ENCODE peak calls at places on chromosomes 6 and 20, in four cellular contexts. One of them, this sample, is unnamed.

GRCh38 chr6:35343092-35343834 is 905 bp downstream of the PPARD start:
- DNase-seq in esophagus squamous epithelium: no peak
- DNase-seq in CD4-positive, alpha-beta T cell: no peak
- DNase-seq in upper lobe of right lung: peak; percentile 79
- DNase-seq in this sample: no peak

GRCh38 chr20:49344975-49345374 is 67.1 kb upstream of the ZNFX1 start:
- DNase-seq in esophagus squamous epithelium: no peak
- DNase-seq in CD4-positive, alpha-beta T cell: no peak
- DNase-seq in upper lobe of right lung: no peak
- DNase-seq in this sample: no peak

GRCh38 chr6:15962449-15962764 is 166.5 kb upstream of the MYLIP start:
- DNase-seq in esophagus squamous epithelium: no peak
- DNase-seq in CD4-positive, alpha-beta T cell: no peak
- DNase-seq in upper lobe of right lung: no peak
- DNase-seq in this sample: no peak

GRCh38 chr6:158564243-158565121 is 4.6 kb downstream of the TMEM181 start:
- DNase-seq in esophagus squamous epithelium: no peak
- DNase-seq in CD4-positive, alpha-beta T cell: no peak
- DNase-seq in upper lobe of right lung: no peak
- DNase-seq in this sample: no peak

GRCh38 chr6:136762022-136762975 is 30.0 kb downstream of the MAP3K5 start:
- DNase-seq in esophagus squamous epithelium: no peak
- DNase-seq in CD4-positive, alpha-beta T cell: no peak
- DNase-seq in upper lobe of right lung: no peak
- DNase-seq in this sample: no peak

GRCh38 chr6:123838612-123839279 is 35.1 kb downstream of the NKAIN2 start:
- DNase-seq in esophagus squamous epithelium: no peak
- DNase-seq in CD4-positive, alpha-beta T cell: no peak
- DNase-seq in upper lobe of right lung: no peak
- DNase-seq in this sample: no peak

GRCh38 chr6:68778356-68779020 is 143.4 kb downstream of the ADGRB3 start:
- DNase-seq in esophagus squamous epithelium: no peak
- DNase-seq in CD4-positive, alpha-beta T cell: no peak
- DNase-seq in upper lobe of right lung: no peak
- DNase-seq in this sample: no peak

GRCh38 chr6:154909821-154910220 is 85.3 kb upstream of the TIAM2 start:
- DNase-seq in esophagus squamous epithelium: no peak
- DNase-seq in CD4-positive, alpha-beta T cell: no peak
- DNase-seq in upper lobe of right lung: no peak
- DNase-seq in this sample: no peak

GRCh38 chr20:47727170-47727880 is 58.0 kb downstream of the SULF2 start:
- DNase-seq in esophagus squamous epithelium: peak; percentile 44
- DNase-seq in CD4-positive, alpha-beta T cell: peak; percentile 41
- DNase-seq in upper lobe of right lung: peak; percentile 81
- DNase-seq in this sample: no peak

GRCh38 chr6:101114703-101115102 is 233.6 kb upstream of the ASCC3 start:
- DNase-seq in esophagus squamous epithelium: no peak
- DNase-seq in CD4-positive, alpha-beta T cell: no peak
- DNase-seq in upper lobe of right lung: no peak
- DNase-seq in this sample: no peak

GRCh38 chr20:672975-673604 is 2.5 kb downstream of the SCRT2 start:
- DNase-seq in esophagus squamous epithelium: no peak
- DNase-seq in CD4-positive, alpha-beta T cell: no peak
- DNase-seq in upper lobe of right lung: no peak
- DNase-seq in this sample: no peak

GRCh38 chr6:75386050-75386770 is 101.6 kb upstream of the TMEM30A start:
- DNase-seq in esophagus squamous epithelium: no peak
- DNase-seq in CD4-positive, alpha-beta T cell: no peak
- DNase-seq in upper lobe of right lung: no peak
- DNase-seq in this sample: no peak

GRCh38 chr20:51695574-51696303 is 72.5 kb downstream of the ATP9A start:
- DNase-seq in esophagus squamous epithelium: no peak
- DNase-seq in CD4-positive, alpha-beta T cell: no peak
- DNase-seq in upper lobe of right lung: no peak
- DNase-seq in this sample: no peak

GRCh38 chr20:21100590-21101452 is 5.3 kb downstream of the LINC00237 start:
- DNase-seq in esophagus squamous epithelium: no peak
- DNase-seq in CD4-positive, alpha-beta T cell: no peak
- DNase-seq in upper lobe of right lung: peak; percentile 67
- DNase-seq in this sample: no peak

GRCh38 chr6:117327149-117328004 is 62.0 kb downstream of the VGLL2 start:
- DNase-seq in esophagus squamous epithelium: no peak
- DNase-seq in CD4-positive, alpha-beta T cell: no peak
- DNase-seq in upper lobe of right lung: no peak
- DNase-seq in this sample: no peak

GRCh38 chr6:11272491-11273192 is 40.2 kb upstream of the NEDD9 start:
- DNase-seq in esophagus squamous epithelium: no peak
- DNase-seq in CD4-positive, alpha-beta T cell: no peak
- DNase-seq in upper lobe of right lung: no peak
- DNase-seq in this sample: no peak

GRCh38 chr6:42269553-42269952 is 51.9 kb upstream of the MRPS10 start:
- DNase-seq in esophagus squamous epithelium: no peak
- DNase-seq in CD4-positive, alpha-beta T cell: no peak
- DNase-seq in upper lobe of right lung: no peak
- DNase-seq in this sample: no peak

GRCh38 chr6:16723833-16724232 is 37.4 kb downstream of the ATXN1 start:
- DNase-seq in esophagus squamous epithelium: no peak
- DNase-seq in CD4-positive, alpha-beta T cell: no peak
- DNase-seq in upper lobe of right lung: no peak
- DNase-seq in this sample: no peak

GRCh38 chr6:35139924-35140524 is 1.1 kb downstream of the TCP11 start:
- DNase-seq in esophagus squamous epithelium: no peak
- DNase-seq in CD4-positive, alpha-beta T cell: peak; percentile 10
- DNase-seq in upper lobe of right lung: no peak
- DNase-seq in this sample: peak; percentile 36

GRCh38 chr6:22025468-22026159 is 271.2 kb downstream of the PRL start:
- DNase-seq in esophagus squamous epithelium: no peak
- DNase-seq in CD4-positive, alpha-beta T cell: no peak
- DNase-seq in upper lobe of right lung: no peak
- DNase-seq in this sample: no peak

GRCh38 chr6:127243501-127243900 is 23.2 kb upstream of the RNF146 start:
- DNase-seq in esophagus squamous epithelium: no peak
- DNase-seq in CD4-positive, alpha-beta T cell: no peak
- DNase-seq in upper lobe of right lung: no peak
- DNase-seq in this sample: no peak

GRCh38 chr20:32231847-32232246 is 24.2 kb downstream of the POFUT1 start:
- DNase-seq in esophagus squamous epithelium: no peak
- DNase-seq in CD4-positive, alpha-beta T cell: peak; percentile 14
- DNase-seq in upper lobe of right lung: no peak
- DNase-seq in this sample: no peak

GRCh38 chr20:14709439-14709838 is 372.0 kb upstream of the FLRT3 start:
- DNase-seq in esophagus squamous epithelium: no peak
- DNase-seq in CD4-positive, alpha-beta T cell: no peak
- DNase-seq in upper lobe of right lung: no peak
- DNase-seq in this sample: no peak

GRCh38 chr20:14710941-14711340 is 373.5 kb upstream of the FLRT3 start:
- DNase-seq in esophagus squamous epithelium: no peak
- DNase-seq in CD4-positive, alpha-beta T cell: no peak
- DNase-seq in upper lobe of right lung: no peak
- DNase-seq in this sample: no peak

GRCh38 chr20:14711681-14712080 is 374.3 kb upstream of the FLRT3 start:
- DNase-seq in esophagus squamous epithelium: no peak
- DNase-seq in CD4-positive, alpha-beta T cell: no peak
- DNase-seq in upper lobe of right lung: no peak
- DNase-seq in this sample: no peak

GRCh38 chr20:14715400-14715799 is 378.0 kb upstream of the FLRT3 start:
- DNase-seq in esophagus squamous epithelium: no peak
- DNase-seq in CD4-positive, alpha-beta T cell: no peak
- DNase-seq in upper lobe of right lung: no peak
- DNase-seq in this sample: no peak

DNA sequence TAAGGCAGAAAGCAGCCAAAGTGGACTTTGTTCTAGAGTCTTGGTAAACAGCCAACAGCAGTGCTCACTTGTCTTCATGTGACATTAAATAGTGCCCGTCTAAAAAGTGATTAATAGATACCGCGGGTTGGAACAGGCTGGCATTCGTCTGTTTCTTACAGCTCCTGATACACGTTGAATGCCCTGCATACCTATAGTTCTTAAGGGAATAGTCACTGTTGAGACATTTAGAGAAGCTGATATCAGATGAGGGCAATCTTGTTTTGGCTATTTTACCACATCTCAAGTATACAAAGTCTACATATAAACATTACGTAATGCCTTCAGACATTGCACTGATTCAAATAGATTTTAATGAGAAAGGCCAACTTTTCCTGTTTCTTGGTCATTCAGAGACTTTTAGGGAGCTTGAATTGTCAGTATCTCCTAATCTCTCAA is 374.9 kb upstream of the FLRT3 start:
- DNase-seq in esophagus squamous epithelium: no peak
- DNase-seq in CD4-positive, alpha-beta T cell: no peak
- DNase-seq in upper lobe of right lung: no peak
- DNase-seq in this sample: no peak
- TF ChIP-seq CTCF in esophagus squamous epithelium: no peak
- TF ChIP-seq CTCF in CD4-positive, alpha-beta T cell: no peak
- TF ChIP-seq CTCF in upper lobe of right lung: no peak
- TF ChIP-seq CTCF in this sample: no peak

GRCh38 chr6:6886160-6886885 is 221.4 kb upstream of the RREB1 start:
- DNase-seq in esophagus squamous epithelium: no peak
- DNase-seq in CD4-positive, alpha-beta T cell: no peak
- DNase-seq in upper lobe of right lung: peak; percentile 74
- DNase-seq in this sample: no peak
- H3K27ac ChIP-seq in esophagus squamous epithelium: peak overlapping the region; percentile 87
- H3K27ac ChIP-seq in CD4-positive, alpha-beta T cell: no peak overlapping the region
- H3K27ac ChIP-seq in upper lobe of right lung: peak overlapping the region; percentile 75
- H3K27ac ChIP-seq in this sample: peak overlapping the region; percentile 47

GRCh38 chr20:2002365-2002764 is 8.5 kb upstream of the PDYN start:
- DNase-seq in esophagus squamous epithelium: no peak
- DNase-seq in CD4-positive, alpha-beta T cell: no peak
- DNase-seq in upper lobe of right lung: no peak
- DNase-seq in this sample: no peak
- H3K27me3 ChIP-seq in esophagus squamous epithelium: no peaks in the 10 kb centered on the region
- H3K27me3 ChIP-seq in CD4-positive, alpha-beta T cell: peaks cover 17% of the 10 kb centered on the region
- H3K27me3 ChIP-seq in upper lobe of right lung: peaks cover 52% of the 10 kb centered on the region
- H3K27me3 ChIP-seq in this sample: no peaks in the 10 kb centered on the region

GRCh38 chr6:132135409-132135808 is 184.2 kb upstream of the CCN2 start:
- DNase-seq in esophagus squamous epithelium: no peak
- DNase-seq in CD4-positive, alpha-beta T cell: no peak
- DNase-seq in upper lobe of right lung: no peak
- DNase-seq in this sample: no peak
- TF ChIP-seq CTCF in esophagus squamous epithelium: no peak
- TF ChIP-seq CTCF in CD4-positive, alpha-beta T cell: no peak
- TF ChIP-seq CTCF in upper lobe of right lung: no peak
- TF ChIP-seq CTCF in this sample: no peak

DNA sequence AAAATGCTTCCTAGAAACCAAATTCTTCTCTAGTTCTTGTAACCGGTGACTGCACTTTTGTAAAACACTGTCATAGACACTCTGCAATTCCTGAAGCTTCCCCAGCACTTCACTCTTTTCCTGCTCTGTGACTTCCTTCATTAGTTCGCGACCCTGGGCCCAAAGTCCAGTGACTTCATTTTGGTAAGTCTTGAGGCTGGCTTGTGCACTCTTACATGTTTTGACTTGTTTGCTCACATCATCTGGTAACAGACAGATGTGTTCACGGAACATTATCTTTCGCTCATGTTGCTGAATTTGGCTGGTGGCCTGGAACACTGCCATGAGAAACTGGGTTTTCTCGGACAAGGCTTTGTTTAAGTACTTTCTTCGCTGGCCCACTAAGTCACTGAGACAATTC is 306.2 kb downstream of the SYNE1 start:
- DNase-seq in esophagus squamous epithelium: no peak
- DNase-seq in CD4-positive, alpha-beta T cell: no peak
- DNase-seq in upper lobe of right lung: no peak
- DNase-seq in this sample: no peak
- H3K27ac ChIP-seq in esophagus squamous epithelium: no peak overlapping the region
- H3K27ac ChIP-seq in CD4-positive, alpha-beta T cell: no peak overlapping the region
- H3K27ac ChIP-seq in upper lobe of right lung: no peak overlapping the region
- H3K27ac ChIP-seq in this sample: no peak overlapping the region

GRCh38 chr6:46652603-46653438 is at the start of the genes CYP39A1 and SLC25A27:
- DNase-seq in esophagus squamous epithelium: peak; percentile 40
- DNase-seq in CD4-positive, alpha-beta T cell: peak; percentile 54
- DNase-seq in upper lobe of right lung: peak; percentile 97
- DNase-seq in this sample: peak; percentile 97

GRCh38 chr6:46651766-46652165 is 852 bp downstream of the CYP39A1 start:
- DNase-seq in esophagus squamous epithelium: no peak
- DNase-seq in CD4-positive, alpha-beta T cell: no peak
- DNase-seq in upper lobe of right lung: no peak
- DNase-seq in this sample: no peak

GRCh38 chr6:46655803-46656202 is 3.0 kb downstream of the SLC25A27 start:
- DNase-seq in esophagus squamous epithelium: no peak
- DNase-seq in CD4-positive, alpha-beta T cell: no peak
- DNase-seq in upper lobe of right lung: no peak
- DNase-seq in this sample: no peak

GRCh38 chr6:46652232-46652602 is 401 bp downstream of the CYP39A1 start:
- DNase-seq in esophagus squamous epithelium: no peak
- DNase-seq in CD4-positive, alpha-beta T cell: no peak
- DNase-seq in upper lobe of right lung: no peak
- DNase-seq in this sample: no peak

GRCh38 chr6:46653439-46653942 is 716 bp downstream of the SLC25A27 start:
- DNase-seq in esophagus squamous epithelium: no peak
- DNase-seq in CD4-positive, alpha-beta T cell: no peak
- DNase-seq in upper lobe of right lung: no peak
- DNase-seq in this sample: no peak
- H3K27me3 ChIP-seq in esophagus squamous epithelium: no peaks in the 10 kb centered on the region
- H3K27me3 ChIP-seq in CD4-positive, alpha-beta T cell: peaks cover 39% of the 10 kb centered on the region
- H3K27me3 ChIP-seq in upper lobe of right lung: no peaks in the 10 kb centered on the region
- H3K27me3 ChIP-seq in this sample: no peaks in the 10 kb centered on the region

GRCh38 chr6:71887006-71887743 is 825 bp downstream of the RIMS1 start:
- DNase-seq in esophagus squamous epithelium: no peak
- DNase-seq in CD4-positive, alpha-beta T cell: no peak
- DNase-seq in upper lobe of right lung: peak; percentile 60
- DNase-seq in this sample: no peak
- TF ChIP-seq CTCF in esophagus squamous epithelium: no peak
- TF ChIP-seq CTCF in CD4-positive, alpha-beta T cell: no peak
- TF ChIP-seq CTCF in upper lobe of right lung: no peak
- TF ChIP-seq CTCF in this sample: no peak

DNA sequence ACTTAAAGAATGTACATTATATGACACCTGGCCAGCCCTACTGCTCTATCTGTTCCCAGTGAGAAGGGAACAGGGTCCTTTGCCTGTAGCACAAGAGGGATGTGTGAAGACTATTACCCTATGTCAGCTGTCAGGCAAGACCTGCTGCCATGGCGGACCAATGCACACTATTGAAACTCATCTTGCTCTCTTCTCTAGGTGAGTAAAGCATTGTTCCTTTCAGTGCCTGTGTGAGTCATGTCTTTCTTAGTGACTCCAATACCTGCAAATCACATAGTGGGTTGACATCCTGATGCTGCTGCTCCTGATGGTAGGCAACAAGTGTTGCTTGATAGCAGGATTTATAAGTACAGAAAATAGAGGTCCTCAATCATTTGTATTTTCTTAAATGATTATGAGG is 48.8 kb upstream of the SYNCRIP start:
- DNase-seq in esophagus squamous epithelium: no peak
- DNase-seq in CD4-positive, alpha-beta T cell: no peak
- DNase-seq in upper lobe of right lung: no peak
- DNase-seq in this sample: no peak
- H3K27ac ChIP-seq in esophagus squamous epithelium: no peak overlapping the region
- H3K27ac ChIP-seq in CD4-positive, alpha-beta T cell: no peak overlapping the region
- H3K27ac ChIP-seq in upper lobe of right lung: no peak overlapping the region
- H3K27ac ChIP-seq in this sample: no peak overlapping the region

DNA sequence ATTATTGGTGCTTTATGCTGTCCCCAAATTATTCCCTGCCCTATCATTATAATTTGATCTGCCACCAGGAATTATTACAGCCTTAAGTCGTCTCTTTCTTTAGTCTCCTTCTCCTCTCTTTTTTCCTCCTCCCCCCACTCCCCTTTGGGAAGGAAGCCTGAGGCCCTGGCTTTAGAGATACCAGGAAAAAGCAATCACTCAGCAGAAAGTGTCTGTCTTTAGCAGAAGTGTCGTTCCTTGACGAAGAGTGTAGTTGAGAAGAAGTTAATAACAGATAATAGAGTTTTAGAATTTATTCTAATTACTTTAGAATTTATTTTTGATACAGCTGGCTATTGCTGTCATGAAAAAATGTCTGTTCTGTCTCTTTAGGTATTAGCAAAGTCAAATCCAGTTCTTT is 16.5 kb downstream of the LIN28B start:
- DNase-seq in esophagus squamous epithelium: no peak
- DNase-seq in CD4-positive, alpha-beta T cell: no peak
- DNase-seq in upper lobe of right lung: no peak
- DNase-seq in this sample: no peak
- H3K27me3 ChIP-seq in esophagus squamous epithelium: no peaks in the 10 kb centered on the region
- H3K27me3 ChIP-seq in CD4-positive, alpha-beta T cell: no peaks in the 10 kb centered on the region
- H3K27me3 ChIP-seq in upper lobe of right lung: no peaks in the 10 kb centered on the region
- H3K27me3 ChIP-seq in this sample: no peaks in the 10 kb centered on the region